ENCODE peak calls at places on chromosomes 5 and 9, in five cellular contexts. R is stimulated activated effector memory CD8-positive, alpha-beta T cell treated with anti-CD3 and anti-CD28 coated beads, Interleukin-12 subunit alpha, Interleukin-12 subunit beta, amount 100 ng/mL, for 72 hours; Y is PC-3; I is Panc1; M is HepG2. F is an unnamed sample.

GRCh38 chr9:135129137-135129695 is 41.7 kb downstream of the OLFM1 start:
- ATAC-seq in R (no peak), Y (no peak), I (no peak), M (no peak), F (no peak)

GRCh38 chr5:22852807-22853670 is at the start of gene CDH12:
- ATAC-seq in R (no peak), Y (peak), I (peak), M (peak), F (no peak)

GRCh38 chr9:99406939-99407338 is 184.9 kb downstream of the SEC61B start:
- ATAC-seq in R (no peak), Y (no peak), I (no peak), M (no peak), F (no peak)

GRCh38 chr5:74762599-74762998 is 4.3 kb downstream of the GFM2 start:
- ATAC-seq in R (peak), Y (peak), I (peak), M (no peak), F (peak)

GRCh38 chr5:134100283-134101011 is 14.0 kb upstream of the TCF7 start:
- ATAC-seq in R (peak), Y (peak), I (peak), M (no peak), F (peak)

GRCh38 chr5:180803181-180804128 is 849 bp upstream of the MGAT1 start:
- ATAC-seq in R (peak), Y (no peak), I (peak), M (peak), F (peak)

GRCh38 chr9:2229109-2229733 is 214.1 kb downstream of the SMARCA2 start:
- ATAC-seq in R (no peak), Y (no peak), I (no peak), M (no peak), F (peak)

GRCh38 chr9:35029852-35030251 is 40.3 kb downstream of the DNAJB5 start:
- ATAC-seq in R (no peak), Y (no peak), I (no peak), M (no peak), F (peak)

GRCh38 chr5:160071521-160072299 is 47.5 kb downstream of the PWWP2A start:
- ATAC-seq in R (no peak), Y (no peak), I (no peak), M (no peak), F (no peak)

GRCh38 chr5:32138839-32139493 is 35.2 kb downstream of the GOLPH3 start:
- ATAC-seq in R (peak), Y (no peak), I (no peak), M (no peak), F (no peak)

GRCh38 chr9:115593587-115594091 is 475.7 kb upstream of the TNC start:
- ATAC-seq in R (no peak), Y (peak), I (no peak), M (peak), F (no peak)

GRCh38 chr5:56837956-56838355 is 22.6 kb downstream of the MAP3K1 start:
- ATAC-seq in R (peak), Y (no peak), I (no peak), M (no peak), F (no peak)

F was measured in esophagus mucosa.